ENCODE peak calls at places on chromosomes 12 and 14, in five cellular contexts. S is endothelial cell of umbilical vein, U is H1, E is stomach, I is right lobe of liver. Z is an unnamed sample.

GRCh38 chr14:76918751-76919421 is 92.7 kb downstream of the LRRC74A start:
- DNase-seq in E (peak; percentile 97), U (no peak), I (peak; percentile 95), S (peak; percentile 98), Z (peak; percentile 98)

GRCh38 chr12:78802593-78802992 is 62.0 kb upstream of the SYT1 start:
- DNase-seq in E (no peak), U (no peak), S (no peak), I (no peak), Z (no peak)

GRCh38 chr14:24171422-24172260 is at the start of gene REC8:
- DNase-seq in S (peak; percentile 82), E (peak; percentile 82), U (peak; percentile 97), I (peak; percentile 70), Z (peak; percentile 81)

GRCh38 chr12:15364221-15365170 is 42.2 kb downstream of the PTPRO start:
- DNase-seq in S (no peak), U (no peak), E (no peak), I (no peak), Z (no peak)

GRCh38 chr12:131205534-131205933 is 251.8 kb downstream of the ADGRD1 start:
- DNase-seq in I (no peak), U (peak; percentile 42), E (no peak), S (no peak), Z (no peak)

GRCh38 chr12:60259241-60259640 is 663.4 kb downstream of the SLC16A7 start:
- DNase-seq in I (no peak), U (no peak), E (no peak), S (no peak), Z (no peak)

GRCh38 chr12:9276990-9277389 is 68.8 kb upstream of the PZP start:
- DNase-seq in E (no peak), U (no peak), I (no peak), S (no peak), Z (no peak)

GRCh38 chr14:64201931-64202330 is 92.2 kb downstream of the ESR2 start:
- DNase-seq in I (no peak), E (no peak), U (no peak), S (no peak), Z (no peak)

GRCh38 chr12:45504606-45505005 is 224.9 kb upstream of the ARID2 start:
- DNase-seq in E (no peak), U (no peak), I (no peak), S (no peak), Z (no peak)

GRCh38 chr14:21989090-21989489 is 315.5 kb upstream of the OR4E1 start:
- DNase-seq in I (no peak), U (no peak), S (no peak), E (no peak), Z (no peak)
- TF ChIP-seq POLR2A in I (no peak), U (no peak), S (no peak), E (no peak), Z (no peak)

DNA sequence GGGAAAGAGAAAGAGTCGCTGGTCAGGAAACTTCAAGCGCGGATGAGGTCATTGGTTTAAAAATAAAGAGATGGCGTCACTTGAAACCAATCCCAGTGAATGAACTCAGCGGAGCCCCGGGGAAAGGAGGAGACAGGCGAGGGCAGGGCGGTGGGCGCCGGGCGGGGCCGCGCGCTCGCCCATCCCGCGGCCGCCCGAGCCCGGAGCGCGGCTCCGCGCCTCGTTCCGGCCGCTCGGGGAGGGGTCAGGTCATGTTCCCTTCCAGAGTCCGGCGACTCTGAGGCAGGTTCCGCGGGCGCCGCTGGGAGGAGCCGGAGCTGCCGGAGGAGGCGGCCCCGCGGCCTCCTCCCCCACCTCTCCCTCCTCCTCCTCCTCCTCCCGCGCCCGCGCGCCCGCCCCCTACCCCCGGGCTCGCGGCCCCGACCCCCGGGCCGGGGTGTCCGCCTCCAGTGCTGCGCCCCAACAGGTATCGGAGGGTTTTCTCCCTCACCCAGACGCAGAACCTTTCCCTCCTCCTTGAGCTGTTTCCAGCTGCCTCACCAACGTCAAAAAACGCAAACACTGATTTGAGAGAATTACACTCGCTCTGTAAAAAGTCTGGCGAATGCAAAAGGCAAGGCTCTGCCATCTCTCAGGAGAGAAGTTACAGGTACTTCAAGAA is at the start of gene DUSP16:
- DNase-seq in S (peak; percentile 95), E (peak; percentile 93), U (peak; percentile 87), I (peak; percentile 98), Z (peak; percentile 97)
- TF ChIP-seq POLR2A in S (peak; percentile 56), E (no peak), U (peak; percentile 63), I (peak; percentile 94), Z (peak; percentile 96)

GRCh38 chr14:74084277-74085046 is at the start of the genes ALDH6A1 and LIN52:
- DNase-seq in E (peak; percentile 99), U (peak; percentile 99), I (peak; percentile 99), S (peak; percentile 100), Z (peak; percentile 100)

GRCh38 chr14:74083784-74084276 is 423 bp downstream of the ALDH6A1 start:
- DNase-seq in U (no peak), E (no peak), I (peak; percentile 56), S (no peak), Z (no peak)

GRCh38 chr14:74083161-74083560 is 1.1 kb downstream of the ALDH6A1 start:
- DNase-seq in U (no peak), S (no peak), I (no peak), E (no peak), Z (no peak)

GRCh38 chr14:74085828-74086227 is 1.1 kb downstream of the LIN52 start:
- DNase-seq in E (no peak), U (no peak), S (no peak), I (no peak), Z (no peak)

DNA sequence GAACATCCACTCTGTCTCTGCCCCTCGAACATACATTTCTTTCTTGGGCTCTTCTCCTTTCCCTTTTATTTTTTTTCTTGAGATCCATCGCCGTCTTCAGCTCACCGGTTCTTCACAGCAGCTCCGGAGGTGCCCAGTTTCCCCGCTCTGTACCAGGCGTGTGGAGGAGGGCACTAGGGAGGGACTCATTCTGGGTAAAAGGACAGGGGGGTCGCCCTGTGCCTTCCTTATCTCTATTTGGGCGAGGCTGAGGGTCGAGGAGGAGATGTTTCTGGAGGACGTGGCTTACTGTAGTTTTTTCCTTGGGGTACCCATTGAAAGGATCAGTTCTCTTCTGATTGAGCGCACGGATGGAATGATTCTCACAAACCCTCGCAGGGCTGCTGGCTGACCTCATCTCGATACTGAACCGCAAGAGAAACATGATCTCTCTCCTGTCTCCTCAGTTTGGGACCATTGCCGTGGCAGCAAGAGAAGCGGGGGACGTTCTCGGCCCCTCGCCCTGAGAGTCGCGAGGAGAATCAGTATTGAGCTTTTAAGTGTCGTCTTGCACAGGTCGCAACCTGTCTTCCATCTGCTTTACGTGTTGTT is 386 bp downstream of the LIN52 start:
- DNase-seq in E (no peak), S (no peak), I (peak; percentile 56), U (no peak), Z (no peak)
- TF ChIP-seq POLR2A in E (no peak), S (no peak), I (peak; percentile 10), U (peak; percentile 75), Z (no peak)

GRCh38 chr14:50230601-50231474 is 540 bp downstream of the SOS2 start:
- DNase-seq in S (peak; percentile 75), U (no peak), E (peak; percentile 41), I (peak; percentile 76), Z (peak; percentile 55)
- TF ChIP-seq POLR2A in S (peak; percentile 7), U (no peak), E (no peak), I (no peak), Z (no peak)

GRCh38 chr14:35336171-35337073 is 44.2 kb downstream of the PSMA6 start:
- DNase-seq in S (peak; percentile 86), U (peak; percentile 64), E (peak; percentile 94), I (peak; percentile 98), Z (peak; percentile 98)
- TF ChIP-seq POLR2A in S (no peak), U (no peak), E (no peak), I (peak; percentile 71), Z (peak; percentile 95)

GRCh38 chr14:101767618-101768362 is 6.3 kb downstream of the PPP2R5C start:
- DNase-seq in U (no peak), E (no peak), I (no peak), S (no peak), Z (no peak)
- TF ChIP-seq POLR2A in U (no peak), E (no peak), I (no peak), S (no peak), Z (no peak)

DNA sequence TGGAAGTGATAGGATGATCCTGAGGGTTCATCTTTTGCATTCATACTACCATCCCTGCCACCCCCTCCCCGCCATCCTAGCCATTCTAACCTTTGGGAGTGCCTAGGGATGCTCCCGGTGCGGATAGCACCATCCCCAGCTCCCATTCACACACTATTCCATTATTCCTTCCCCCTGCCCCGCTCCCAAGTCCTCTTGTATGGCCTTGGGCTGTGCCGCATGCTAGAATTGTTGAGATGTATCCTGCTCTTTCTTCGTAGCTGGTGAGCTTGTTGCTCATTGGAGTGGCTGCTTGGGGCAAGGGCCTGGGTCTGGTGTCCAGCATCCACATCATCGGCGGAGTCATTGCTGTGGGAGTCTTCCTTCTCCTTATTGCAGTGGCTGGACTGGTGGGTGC is 644 bp downstream of the TSPAN31 start:
- DNase-seq in U (no peak), I (no peak), S (no peak), E (no peak), Z (no peak)
- TF ChIP-seq POLR2A in U (peak; percentile 69), I (no peak), S (no peak), E (no peak), Z (no peak)

DNA sequence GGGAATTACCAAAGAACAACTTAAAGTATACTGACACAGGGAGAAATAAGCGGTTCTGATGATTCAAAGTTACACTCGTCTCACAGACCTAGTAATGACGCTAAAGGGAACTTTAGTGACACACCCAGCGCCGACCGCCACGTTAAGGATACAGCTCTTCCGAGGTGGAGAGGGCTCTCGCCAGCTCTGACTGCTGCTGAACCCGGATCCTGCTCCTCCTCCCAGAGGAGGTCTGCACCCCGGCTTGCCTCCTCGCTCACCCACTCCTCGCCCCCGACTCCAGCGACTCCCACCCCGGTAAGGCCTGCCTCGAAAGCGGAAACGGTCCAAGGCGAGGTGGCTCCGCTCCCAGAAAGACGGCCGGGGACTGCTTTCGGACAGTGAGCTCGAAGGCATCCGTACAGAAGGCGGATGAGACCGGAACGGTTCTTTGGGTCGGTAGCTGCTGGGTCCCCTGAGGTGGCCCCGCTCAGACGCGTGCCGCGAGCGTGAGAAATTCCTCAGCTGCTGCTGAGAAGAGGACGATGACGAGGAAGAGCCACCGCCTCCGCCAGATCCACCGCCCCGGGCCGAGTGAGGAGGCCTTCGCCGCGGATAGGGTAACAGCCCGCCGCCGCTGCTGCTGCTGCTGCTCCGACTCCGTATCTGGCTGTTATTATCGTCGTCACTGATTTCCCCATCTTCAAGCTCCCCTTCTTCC is 637 bp downstream of the ZFC3H1 start:
- DNase-seq in E (peak; percentile 62), I (peak; percentile 77), S (peak; percentile 67), U (peak; percentile 77), Z (peak; percentile 65)
- TF ChIP-seq POLR2A in E (no peak), I (no peak), S (no peak), U (no peak), Z (no peak)

GRCh38 chr12:92466391-92467305 is 236.1 kb upstream of the PLEKHG7 start:
- DNase-seq in U (peak; percentile 49), I (no peak), E (no peak), S (no peak), Z (peak; percentile 28)
- TF ChIP-seq POLR2A in U (peak; percentile 54), I (peak; percentile 21), E (no peak), S (no peak), Z (no peak)

Z was measured in adrenal gland.